ENCODE peak calls at places on chromosomes 13 and 19, in nine cellular contexts. One of them, this sample, is unnamed.

GRCh38 chr19:489418-490196 is 6.7 kb upstream of the MADCAM1 start:
- DNase-seq in GM10248: no peak
- DNase-seq in fibroblast of lung: peak; percentile 38
- DNase-seq in upper lobe of right lung: no peak
- DNase-seq in HFF-Myc: no peak
- DNase-seq in NB4: no peak
- DNase-seq in breast epithelium: no peak
- DNase-seq in cardiac fibroblast: peak; percentile 42
- DNase-seq in tibial artery: no peak
- DNase-seq in this sample: no peak

GRCh38 chr13:57631607-57632275 is at the start of gene PCDH17:
- DNase-seq in NB4: no peak
- DNase-seq in tibial artery: peak; percentile 70
- DNase-seq in breast epithelium: no peak
- DNase-seq in upper lobe of right lung: peak; percentile 58
- DNase-seq in GM10248: no peak
- DNase-seq in fibroblast of lung: peak; percentile 74
- DNase-seq in cardiac fibroblast: peak; percentile 35
- DNase-seq in HFF-Myc: no peak
- DNase-seq in this sample: no peak

GRCh38 chr19:4965061-4965460 is 3.9 kb upstream of the KDM4B start:
- DNase-seq in GM10248: no peak
- DNase-seq in NB4: no peak
- DNase-seq in fibroblast of lung: no peak
- DNase-seq in upper lobe of right lung: no peak
- DNase-seq in breast epithelium: no peak
- DNase-seq in HFF-Myc: no peak
- DNase-seq in cardiac fibroblast: no peak
- DNase-seq in tibial artery: no peak
- DNase-seq in this sample: no peak

GRCh38 chr19:29400917-29401711 is 124.7 kb upstream of the VSTM2B start:
- DNase-seq in GM10248: no peak
- DNase-seq in HFF-Myc: no peak
- DNase-seq in upper lobe of right lung: no peak
- DNase-seq in tibial artery: no peak
- DNase-seq in cardiac fibroblast: no peak
- DNase-seq in breast epithelium: no peak
- DNase-seq in NB4: peak; percentile 40
- DNase-seq in fibroblast of lung: no peak
- DNase-seq in this sample: no peak

GRCh38 chr13:98678741-98679140 is 73.7 kb downstream of the SLC15A1 start:
- DNase-seq in GM10248: no peak
- DNase-seq in HFF-Myc: no peak
- DNase-seq in fibroblast of lung: no peak
- DNase-seq in breast epithelium: no peak
- DNase-seq in upper lobe of right lung: no peak
- DNase-seq in cardiac fibroblast: no peak
- DNase-seq in tibial artery: no peak
- DNase-seq in NB4: no peak
- DNase-seq in this sample: no peak

GRCh38 chr19:40754611-40755247 is 3.7 kb downstream of the SNRPA start:
- DNase-seq in cardiac fibroblast: no peak
- DNase-seq in NB4: peak; percentile 48
- DNase-seq in upper lobe of right lung: no peak
- DNase-seq in breast epithelium: no peak
- DNase-seq in HFF-Myc: no peak
- DNase-seq in GM10248: no peak
- DNase-seq in tibial artery: no peak
- DNase-seq in fibroblast of lung: no peak
- DNase-seq in this sample: peak; percentile 39

GRCh38 chr13:109954441-109954840 is 168.1 kb upstream of the IRS2 start:
- DNase-seq in tibial artery: no peak
- DNase-seq in fibroblast of lung: no peak
- DNase-seq in cardiac fibroblast: no peak
- DNase-seq in upper lobe of right lung: no peak
- DNase-seq in HFF-Myc: no peak
- DNase-seq in breast epithelium: no peak
- DNase-seq in GM10248: no peak
- DNase-seq in NB4: no peak
- DNase-seq in this sample: no peak

GRCh38 chr19:38634757-38635482 is 12.5 kb upstream of the ACTN4 start:
- DNase-seq in breast epithelium: no peak
- DNase-seq in upper lobe of right lung: peak; percentile 86
- DNase-seq in cardiac fibroblast: peak; percentile 71
- DNase-seq in tibial artery: peak; percentile 84
- DNase-seq in GM10248: peak; percentile 82
- DNase-seq in HFF-Myc: no peak
- DNase-seq in fibroblast of lung: peak; percentile 30
- DNase-seq in NB4: peak; percentile 59
- DNase-seq in this sample: peak; percentile 50

GRCh38 chr19:45187421-45188100 is 9.0 kb downstream of the BLOC1S3 start:
- DNase-seq in GM10248: peak; percentile 78
- DNase-seq in cardiac fibroblast: peak; percentile 15
- DNase-seq in breast epithelium: no peak
- DNase-seq in upper lobe of right lung: no peak
- DNase-seq in fibroblast of lung: no peak
- DNase-seq in tibial artery: no peak
- DNase-seq in HFF-Myc: no peak
- DNase-seq in NB4: peak; percentile 48
- DNase-seq in this sample: peak; percentile 26
- TF ChIP-seq CTCF in GM10248: peak; percentile 49
- TF ChIP-seq CTCF in cardiac fibroblast: peak; percentile 62
- TF ChIP-seq CTCF in breast epithelium: peak; percentile 24
- TF ChIP-seq CTCF in upper lobe of right lung: peak; percentile 52
- TF ChIP-seq CTCF in fibroblast of lung: peak; percentile 44
- TF ChIP-seq CTCF in tibial artery: peak; percentile 26
- TF ChIP-seq CTCF in HFF-Myc: peak; percentile 54
- TF ChIP-seq CTCF in NB4: peak; percentile 27
- TF ChIP-seq CTCF in this sample: peak; percentile 74

GRCh38 chr19:31140717-31141116 is 208.5 kb downstream of the TSHZ3 start:
- DNase-seq in fibroblast of lung: peak; percentile 82
- DNase-seq in breast epithelium: no peak
- DNase-seq in upper lobe of right lung: no peak
- DNase-seq in HFF-Myc: no peak
- DNase-seq in tibial artery: no peak
- DNase-seq in cardiac fibroblast: peak; percentile 36
- DNase-seq in NB4: no peak
- DNase-seq in GM10248: no peak
- DNase-seq in this sample: no peak
- TF ChIP-seq CTCF in fibroblast of lung: no peak
- TF ChIP-seq CTCF in breast epithelium: no peak
- TF ChIP-seq CTCF in upper lobe of right lung: no peak
- TF ChIP-seq CTCF in HFF-Myc: no peak
- TF ChIP-seq CTCF in tibial artery: no peak
- TF ChIP-seq CTCF in cardiac fibroblast: no peak
- TF ChIP-seq CTCF in NB4: no peak
- TF ChIP-seq CTCF in GM10248: no peak
- TF ChIP-seq CTCF in this sample: no peak

GRCh38 chr19:32322541-32322940 is 22.9 kb upstream of the ZNF507 start:
- DNase-seq in tibial artery: no peak
- DNase-seq in upper lobe of right lung: no peak
- DNase-seq in GM10248: no peak
- DNase-seq in NB4: no peak
- DNase-seq in cardiac fibroblast: no peak
- DNase-seq in breast epithelium: no peak
- DNase-seq in fibroblast of lung: no peak
- DNase-seq in HFF-Myc: no peak
- DNase-seq in this sample: no peak

GRCh38 chr19:32313866-32314265 is 31.5 kb upstream of the ZNF507 start:
- DNase-seq in NB4: no peak
- DNase-seq in HFF-Myc: no peak
- DNase-seq in breast epithelium: no peak
- DNase-seq in fibroblast of lung: no peak
- DNase-seq in upper lobe of right lung: no peak
- DNase-seq in tibial artery: no peak
- DNase-seq in cardiac fibroblast: peak; percentile 5
- DNase-seq in GM10248: peak; percentile 4
- DNase-seq in this sample: no peak

GRCh38 chr19:32316034-32316433 is 29.4 kb upstream of the ZNF507 start:
- DNase-seq in breast epithelium: no peak
- DNase-seq in tibial artery: no peak
- DNase-seq in fibroblast of lung: no peak
- DNase-seq in GM10248: no peak
- DNase-seq in cardiac fibroblast: no peak
- DNase-seq in HFF-Myc: no peak
- DNase-seq in NB4: no peak
- DNase-seq in upper lobe of right lung: no peak
- DNase-seq in this sample: no peak

GRCh38 chr19:32317045-32317444 is 28.4 kb upstream of the ZNF507 start:
- DNase-seq in upper lobe of right lung: no peak
- DNase-seq in tibial artery: no peak
- DNase-seq in breast epithelium: no peak
- DNase-seq in fibroblast of lung: no peak
- DNase-seq in GM10248: no peak
- DNase-seq in NB4: no peak
- DNase-seq in HFF-Myc: no peak
- DNase-seq in cardiac fibroblast: no peak
- DNase-seq in this sample: no peak

DNA sequence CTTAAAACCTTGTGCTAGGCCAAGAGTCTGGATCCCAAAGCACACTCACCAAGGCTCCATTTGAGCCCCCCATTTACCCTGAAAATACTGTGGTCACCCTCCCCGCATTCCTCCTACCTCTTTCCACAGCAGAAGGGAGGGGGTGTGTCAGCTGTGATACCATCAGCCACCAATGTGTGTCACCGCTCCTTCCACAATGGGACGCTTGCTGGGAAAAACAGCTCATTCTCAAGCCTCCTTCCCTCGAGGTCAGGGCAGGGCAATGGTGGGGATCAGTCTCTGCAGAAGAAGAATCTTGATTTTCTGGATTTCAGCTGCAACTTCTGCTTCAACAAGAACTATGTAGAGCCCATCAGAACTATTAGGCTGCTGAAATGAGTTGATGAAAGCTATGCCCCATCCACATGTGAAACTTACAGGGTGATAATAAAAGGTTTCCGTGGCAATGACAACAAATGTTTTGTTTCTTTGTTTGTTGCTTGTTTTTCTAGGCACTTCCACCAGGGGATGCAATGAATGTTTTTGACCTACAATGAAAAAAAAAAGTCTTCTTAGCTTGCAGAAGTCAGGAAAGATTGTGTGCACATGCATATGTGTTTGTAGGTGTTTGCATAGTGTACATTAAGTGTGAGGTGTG is 26.4 kb upstream of the ZNF507 start:
- DNase-seq in GM10248: no peak
- DNase-seq in NB4: peak; percentile 30
- DNase-seq in HFF-Myc: no peak
- DNase-seq in breast epithelium: no peak
- DNase-seq in upper lobe of right lung: no peak
- DNase-seq in tibial artery: no peak
- DNase-seq in fibroblast of lung: no peak
- DNase-seq in cardiac fibroblast: no peak
- DNase-seq in this sample: no peak
- TF ChIP-seq CTCF in GM10248: no peak
- TF ChIP-seq CTCF in NB4: no peak
- TF ChIP-seq CTCF in HFF-Myc: no peak
- TF ChIP-seq CTCF in breast epithelium: no peak
- TF ChIP-seq CTCF in upper lobe of right lung: peak; percentile 31
- TF ChIP-seq CTCF in tibial artery: no peak
- TF ChIP-seq CTCF in fibroblast of lung: peak; percentile 33
- TF ChIP-seq CTCF in cardiac fibroblast: no peak
- TF ChIP-seq CTCF in this sample: no peak

GRCh38 chr13:33610471-33611015 is 207.4 kb upstream of the RFC3 start:
- DNase-seq in breast epithelium: no peak
- DNase-seq in GM10248: no peak
- DNase-seq in tibial artery: peak; percentile 75
- DNase-seq in fibroblast of lung: peak; percentile 56
- DNase-seq in NB4: peak; percentile 46
- DNase-seq in cardiac fibroblast: peak; percentile 44
- DNase-seq in HFF-Myc: no peak
- DNase-seq in upper lobe of right lung: no peak
- DNase-seq in this sample: no peak
- TF ChIP-seq CTCF in breast epithelium: no peak
- TF ChIP-seq CTCF in GM10248: no peak
- TF ChIP-seq CTCF in tibial artery: no peak
- TF ChIP-seq CTCF in fibroblast of lung: no peak
- TF ChIP-seq CTCF in NB4: no peak
- TF ChIP-seq CTCF in cardiac fibroblast: no peak
- TF ChIP-seq CTCF in HFF-Myc: no peak
- TF ChIP-seq CTCF in upper lobe of right lung: no peak
- TF ChIP-seq CTCF in this sample: no peak

DNA sequence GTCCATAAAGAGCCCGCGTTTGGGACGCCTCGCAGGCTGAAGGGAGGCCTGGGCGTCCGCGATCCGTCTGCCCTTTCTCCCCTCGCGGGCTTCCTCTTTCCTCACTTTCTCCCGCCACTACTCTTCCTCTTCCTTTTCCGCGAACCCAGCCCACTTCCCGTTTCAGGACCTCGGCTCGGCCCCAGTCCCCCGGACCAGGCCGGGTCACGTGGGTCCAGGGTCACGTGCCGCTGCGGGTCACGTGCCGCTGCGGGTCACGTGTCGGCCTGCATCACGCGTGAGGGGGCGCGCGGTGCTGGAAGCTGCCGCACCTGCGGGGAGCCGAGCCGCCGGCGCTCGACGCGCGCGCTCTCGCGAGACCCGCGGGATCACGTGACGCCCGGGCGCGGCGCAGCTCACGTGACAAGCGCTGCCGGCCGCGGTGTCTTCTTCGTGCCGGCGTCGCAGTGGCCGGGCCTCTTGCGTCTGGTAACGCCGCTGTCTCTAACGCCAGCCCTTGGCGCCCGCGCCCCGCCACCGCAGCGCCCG is at the start of gene LAMP1:
- DNase-seq in GM10248: peak; percentile 98
- DNase-seq in cardiac fibroblast: peak; percentile 99
- DNase-seq in tibial artery: peak; percentile 99
- DNase-seq in HFF-Myc: peak; percentile 72
- DNase-seq in fibroblast of lung: peak; percentile 96
- DNase-seq in breast epithelium: peak; percentile 98
- DNase-seq in NB4: peak; percentile 99
- DNase-seq in upper lobe of right lung: peak; percentile 99
- DNase-seq in this sample: peak; percentile 100
- TF ChIP-seq CTCF in GM10248: no peak
- TF ChIP-seq CTCF in cardiac fibroblast: no peak
- TF ChIP-seq CTCF in tibial artery: no peak
- TF ChIP-seq CTCF in HFF-Myc: no peak
- TF ChIP-seq CTCF in fibroblast of lung: no peak
- TF ChIP-seq CTCF in breast epithelium: no peak
- TF ChIP-seq CTCF in NB4: no peak
- TF ChIP-seq CTCF in upper lobe of right lung: no peak
- TF ChIP-seq CTCF in this sample: no peak

DNA sequence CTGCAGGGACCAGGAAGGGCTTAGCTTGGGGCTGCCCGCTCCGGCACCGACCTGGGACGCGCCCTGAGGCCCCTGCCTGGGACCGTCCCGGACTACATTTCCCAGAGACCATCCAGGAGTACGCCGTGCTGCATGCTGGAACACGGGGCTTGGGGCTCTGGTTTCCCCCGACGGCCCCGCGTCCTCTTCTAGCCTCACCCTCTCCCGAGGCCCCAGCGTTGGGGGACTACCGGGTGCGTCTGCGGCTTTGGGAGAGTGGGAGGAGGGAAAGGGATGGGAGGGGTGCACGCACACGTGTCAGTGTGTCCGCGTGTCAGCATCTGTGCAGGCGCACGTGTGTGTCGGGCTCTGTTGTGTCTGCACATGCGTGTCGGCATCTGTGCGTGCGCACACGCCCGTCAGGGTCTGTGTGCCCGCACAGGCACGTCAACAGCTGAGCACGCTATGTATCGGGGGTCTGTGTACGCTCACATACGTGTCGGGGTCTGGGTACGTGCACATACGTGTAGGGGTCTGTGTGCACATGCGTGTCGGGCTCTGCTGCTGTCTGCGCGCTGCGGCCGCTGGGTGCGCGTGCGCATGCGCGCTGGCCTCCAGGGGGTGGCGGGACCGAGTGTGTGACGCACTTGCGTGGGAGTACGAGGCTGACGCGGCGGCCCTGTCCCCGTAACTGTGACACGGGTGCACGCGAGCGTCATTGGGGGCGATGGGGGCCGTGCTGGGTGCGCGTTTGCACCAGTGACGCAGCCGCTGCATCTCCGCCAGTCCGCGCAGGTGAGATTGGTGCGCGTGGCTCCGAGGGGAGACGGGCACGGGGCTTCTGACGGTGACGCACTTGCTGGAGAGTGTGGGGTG is at the start of gene ZNF331:
- DNase-seq in breast epithelium: peak; percentile 78
- DNase-seq in HFF-Myc: peak; percentile 24
- DNase-seq in upper lobe of right lung: peak; percentile 93
- DNase-seq in fibroblast of lung: peak; percentile 71
- DNase-seq in GM10248: peak; percentile 85
- DNase-seq in cardiac fibroblast: peak; percentile 88
- DNase-seq in tibial artery: peak; percentile 93
- DNase-seq in NB4: peak; percentile 81
- DNase-seq in this sample: peak; percentile 95
- TF ChIP-seq CTCF in breast epithelium: no peak
- TF ChIP-seq CTCF in HFF-Myc: peak; percentile 6
- TF ChIP-seq CTCF in upper lobe of right lung: no peak
- TF ChIP-seq CTCF in fibroblast of lung: peak; percentile 35
- TF ChIP-seq CTCF in GM10248: no peak
- TF ChIP-seq CTCF in cardiac fibroblast: peak; percentile 26
- TF ChIP-seq CTCF in tibial artery: peak; percentile 47
- TF ChIP-seq CTCF in NB4: no peak
- TF ChIP-seq CTCF in this sample: peak; percentile 23